ENCODE peak calls at places on chromosomes 12 and 14, in ten cellular contexts. S is foreskin fibroblast; L is GM23338; Y is pancreas; Z is CD4-positive, alpha-beta T cell; N is activated B cell treated with CpG ODN at 0.5 μM for 24 hours; F is testis; P is AG09319; A is choroid plexus epithelial cell; C is endothelial cell. O is an unnamed sample.

GRCh38 chr12:52247622-52248540 is 14.8 kb downstream of the KRT7 start:
- DNase-seq in N (no peak), A (no peak), P (no peak), S (no peak), L (no peak), F (no peak), Y (peak), Z (no peak), C (no peak), O (no peak)

GRCh38 chr12:7642876-7643309 is 22.8 kb downstream of the APOBEC1 start:
- DNase-seq in Z (no peak), S (no peak), N (no peak), Y (no peak), F (no peak), P (no peak), L (peak), C (peak), A (peak), O (no peak)

GRCh38 chr12:953776-954175 is 4.3 kb upstream of the RAD52 start:
- DNase-seq in P (no peak), N (no peak), C (no peak), Y (no peak), S (peak), F (no peak), Z (no peak), A (peak), L (no peak), O (no peak)

GRCh38 chr14:68143341-68143807 is 323.8 kb downstream of the RAD51B start:
- DNase-seq in Z (no peak), N (no peak), Y (peak), S (peak), C (no peak), P (peak), F (peak), L (no peak), A (peak), O (no peak)

GRCh38 chr14:103875010-103875409 is 27.6 kb upstream of the PPP1R13B start:
- DNase-seq in C (no peak), F (no peak), Y (no peak), N (no peak), L (no peak), P (no peak), A (no peak), Z (no peak), S (no peak), O (no peak)

GRCh38 chr12:67141405-67142018 is 127.6 kb upstream of the CAND1 start:
- DNase-seq in P (no peak), Y (no peak), N (no peak), S (no peak), Z (no peak), C (no peak), L (peak), F (no peak), A (no peak), O (no peak)

GRCh38 chr12:4148418-4149056 is 125.0 kb upstream of the CCND2 start:
- DNase-seq in C (no peak), F (no peak), L (no peak), N (peak), Y (no peak), Z (peak), P (no peak), S (no peak), A (no peak), O (peak)

GRCh38 chr14:89256273-89256672 is 160.8 kb downstream of the FOXN3 start:
- DNase-seq in C (no peak), A (no peak), Y (no peak), Z (no peak), N (no peak), F (no peak), L (no peak), S (no peak), P (no peak), O (no peak)

GRCh38 chr12:116718578-116719454 is 19.1 kb downstream of the SPRING1 start:
- DNase-seq in A (peak), S (no peak), P (no peak), F (no peak), Z (no peak), N (no peak), L (no peak), C (no peak), Y (no peak), O (no peak)

GRCh38 chr14:26163761-26164160 is 434.1 kb downstream of the NOVA1 start:
- DNase-seq in N (no peak), P (no peak), F (no peak), Z (no peak), L (peak), A (peak), C (peak), S (no peak), Y (no peak), O (no peak)

GRCh38 chr14:91679273-91679672 is 52.6 kb downstream of the CATSPERB start:
- DNase-seq in Z (no peak), C (no peak), P (no peak), Y (no peak), S (no peak), L (peak), F (no peak), A (no peak), N (no peak), O (no peak)

GRCh38 chr12:64781374-64782029 is 22.3 kb upstream of the GNS start:
- DNase-seq in N (no peak), A (no peak), L (peak), F (no peak), S (no peak), Y (peak), C (no peak), Z (no peak), P (no peak), O (no peak)
- TF ChIP-seq CTCF in N (no peak), A (no peak), L (no peak), F (no peak), S (no peak), Y (no peak), C (no peak), Z (no peak), P (no peak), O (no peak)

GRCh38 chr12:26863515-26863914 is 30.5 kb upstream of the ITPR2 start:
- DNase-seq in F (no peak), S (no peak), Y (no peak), N (no peak), P (no peak), C (no peak), A (peak), L (peak), Z (no peak), O (no peak)
- TF ChIP-seq CTCF in F (no peak), S (peak), Y (no peak), N (no peak), P (peak), C (no peak), A (peak), L (peak), Z (no peak), O (no peak)

GRCh38 chr12:109811624-109811995 is 21.6 kb downstream of the TRPV4 start:
- DNase-seq in S (no peak), Y (no peak), L (peak), C (no peak), A (no peak), P (no peak), F (no peak), Z (no peak), N (no peak), O (no peak)
- TF ChIP-seq CTCF in S (peak), Y (no peak), L (no peak), C (peak), A (peak), P (no peak), F (no peak), Z (no peak), N (no peak), O (no peak)

GRCh38 chr12:86950043-86950838 is 694.0 kb upstream of the MGAT4C start:
- DNase-seq in C (no peak), Z (no peak), P (no peak), A (peak), F (no peak), S (no peak), N (no peak), L (no peak), Y (no peak), O (no peak)
- TF ChIP-seq CTCF in C (no peak), Z (no peak), P (no peak), A (no peak), F (no peak), S (no peak), N (no peak), L (no peak), Y (no peak), O (no peak)

O was measured in HL-60.